ENCODE peak calls at places on chromosomes 12 and 14, in eight cellular contexts. One of them, this sample, is unnamed.

GRCh38 chr14:75440733-75441474 is 13.1 kb downstream of the JDP2 start:
- DNase-seq in neural crest cell: no peak
- DNase-seq in PC-9: no peak
- DNase-seq in choroid plexus epithelial cell: peak
- DNase-seq in bronchial epithelial cell: no peak
- DNase-seq in natural killer cell: no peak
- DNase-seq in mesothelial cell of epicardium: no peak
- DNase-seq in HFFc6: peak
- DNase-seq in this sample: peak

GRCh38 chr14:58978336-58978735 is 210.1 kb upstream of the DAAM1 start:
- DNase-seq in HFFc6: no peak
- DNase-seq in choroid plexus epithelial cell: peak
- DNase-seq in bronchial epithelial cell: no peak
- DNase-seq in natural killer cell: no peak
- DNase-seq in mesothelial cell of epicardium: no peak
- DNase-seq in PC-9: no peak
- DNase-seq in neural crest cell: no peak
- DNase-seq in this sample: peak

GRCh38 chr14:103527408-103528157 is 1.4 kb upstream of the TRMT61A start:
- DNase-seq in PC-9: no peak
- DNase-seq in natural killer cell: no peak
- DNase-seq in bronchial epithelial cell: no peak
- DNase-seq in choroid plexus epithelial cell: no peak
- DNase-seq in mesothelial cell of epicardium: no peak
- DNase-seq in neural crest cell: no peak
- DNase-seq in HFFc6: peak
- DNase-seq in this sample: no peak

GRCh38 chr12:110073049-110073831 is 24.9 kb upstream of the C12orf76 start:
- DNase-seq in HFFc6: no peak
- DNase-seq in neural crest cell: no peak
- DNase-seq in PC-9: no peak
- DNase-seq in choroid plexus epithelial cell: no peak
- DNase-seq in bronchial epithelial cell: no peak
- DNase-seq in mesothelial cell of epicardium: no peak
- DNase-seq in natural killer cell: no peak
- DNase-seq in this sample: no peak

GRCh38 chr12:32139064-32139421 is 32.4 kb downstream of the BICD1 start:
- DNase-seq in PC-9: no peak
- DNase-seq in HFFc6: no peak
- DNase-seq in mesothelial cell of epicardium: no peak
- DNase-seq in natural killer cell: no peak
- DNase-seq in neural crest cell: no peak
- DNase-seq in bronchial epithelial cell: no peak
- DNase-seq in choroid plexus epithelial cell: peak
- DNase-seq in this sample: peak

GRCh38 chr12:72025524-72025923 is 86.9 kb downstream of the TPH2 start:
- DNase-seq in choroid plexus epithelial cell: no peak
- DNase-seq in mesothelial cell of epicardium: no peak
- DNase-seq in PC-9: no peak
- DNase-seq in neural crest cell: no peak
- DNase-seq in HFFc6: no peak
- DNase-seq in natural killer cell: no peak
- DNase-seq in bronchial epithelial cell: peak
- DNase-seq in this sample: no peak

GRCh38 chr14:105294142-105294597 is 6.6 kb downstream of the BRF1 start:
- DNase-seq in neural crest cell: no peak
- DNase-seq in natural killer cell: peak
- DNase-seq in mesothelial cell of epicardium: no peak
- DNase-seq in bronchial epithelial cell: no peak
- DNase-seq in HFFc6: peak
- DNase-seq in choroid plexus epithelial cell: peak
- DNase-seq in PC-9: no peak
- DNase-seq in this sample: peak

GRCh38 chr12:34392741-34393085 is 370.4 kb downstream of the ALG10 start:
- DNase-seq in PC-9: no peak
- DNase-seq in neural crest cell: no peak
- DNase-seq in choroid plexus epithelial cell: no peak
- DNase-seq in bronchial epithelial cell: no peak
- DNase-seq in mesothelial cell of epicardium: no peak
- DNase-seq in natural killer cell: no peak
- DNase-seq in HFFc6: no peak
- DNase-seq in this sample: no peak

GRCh38 chr12:121776190-121777098 is 17.0 kb downstream of the RHOF start:
- DNase-seq in bronchial epithelial cell: no peak
- DNase-seq in HFFc6: no peak
- DNase-seq in mesothelial cell of epicardium: peak
- DNase-seq in natural killer cell: peak
- DNase-seq in choroid plexus epithelial cell: peak
- DNase-seq in PC-9: peak
- DNase-seq in neural crest cell: peak
- DNase-seq in this sample: peak

GRCh38 chr14:60723218-60724079 is 702 bp downstream of the SIX4 start:
- DNase-seq in mesothelial cell of epicardium: peak
- DNase-seq in HFFc6: peak
- DNase-seq in neural crest cell: peak
- DNase-seq in bronchial epithelial cell: peak
- DNase-seq in choroid plexus epithelial cell: peak
- DNase-seq in PC-9: peak
- DNase-seq in natural killer cell: peak
- DNase-seq in this sample: peak

DNA sequence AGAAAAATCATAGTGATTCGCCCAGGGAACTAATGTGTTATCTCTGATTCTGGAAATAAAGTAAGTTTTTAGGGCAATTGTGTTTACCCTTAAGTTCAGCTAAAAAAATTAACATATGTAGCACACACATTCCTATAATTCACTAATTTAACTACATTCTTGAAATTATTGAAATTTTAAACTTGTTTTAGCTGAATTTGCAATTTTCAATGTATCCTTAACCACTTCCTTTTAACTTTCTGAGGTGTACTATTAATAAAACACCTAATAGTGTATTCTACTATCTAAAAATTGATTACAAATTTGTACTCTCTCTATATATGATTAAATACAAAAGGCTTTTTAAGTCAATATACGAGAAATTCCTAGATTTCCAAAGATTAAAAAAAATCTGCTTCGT is 2.2 kb downstream of the KLHL28 start:
- DNase-seq in choroid plexus epithelial cell: no peak
- DNase-seq in neural crest cell: no peak
- DNase-seq in bronchial epithelial cell: no peak
- DNase-seq in mesothelial cell of epicardium: no peak
- DNase-seq in natural killer cell: no peak
- DNase-seq in HFFc6: no peak
- DNase-seq in PC-9: no peak
- DNase-seq in this sample: no peak
- TF ChIP-seq CTCF in choroid plexus epithelial cell: no peak
- TF ChIP-seq CTCF in neural crest cell: no peak
- TF ChIP-seq CTCF in bronchial epithelial cell: no peak
- TF ChIP-seq CTCF in mesothelial cell of epicardium: no peak
- TF ChIP-seq CTCF in natural killer cell: no peak
- TF ChIP-seq CTCF in HFFc6: no peak
- TF ChIP-seq CTCF in PC-9: no peak
- TF ChIP-seq CTCF in this sample: no peak

DNA sequence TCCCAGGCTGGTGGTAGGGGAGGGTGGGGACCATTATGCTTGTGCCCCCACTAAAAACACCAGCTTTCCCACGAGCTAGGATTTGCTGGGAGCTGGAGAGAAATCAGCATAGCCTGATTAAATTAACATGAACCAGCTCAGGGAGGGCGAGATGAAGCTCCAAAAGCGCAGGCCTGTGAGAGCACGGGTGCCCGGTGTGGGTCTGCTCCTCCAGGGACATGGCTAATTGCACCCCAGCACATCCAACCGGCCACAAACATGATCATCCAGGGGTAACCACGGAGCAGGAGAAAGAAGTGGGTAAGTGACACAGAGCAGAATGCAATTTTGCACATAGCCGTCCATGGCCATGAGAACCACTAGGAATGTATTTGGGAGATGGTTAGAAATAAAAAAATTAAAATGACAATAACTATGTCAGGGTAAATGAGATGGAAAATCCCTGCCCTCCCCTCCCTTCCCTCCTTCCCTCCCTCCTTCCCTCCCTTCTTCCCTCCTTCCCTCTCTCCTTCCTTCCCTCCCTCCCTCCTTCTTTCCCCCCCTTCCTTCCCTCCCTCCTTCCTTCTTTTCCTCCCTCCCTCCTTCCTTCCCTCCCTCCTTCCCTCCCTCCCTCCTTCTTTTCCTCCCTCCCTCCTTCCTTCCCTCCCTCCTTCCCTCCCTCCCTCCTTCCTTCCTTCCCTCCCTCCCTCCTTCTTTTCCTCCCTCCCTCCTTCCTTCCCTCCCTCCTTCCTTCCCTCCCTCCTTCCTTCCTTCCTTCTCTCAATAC is 26.9 kb downstream of the CLMN start:
- DNase-seq in choroid plexus epithelial cell: no peak
- DNase-seq in bronchial epithelial cell: no peak
- DNase-seq in mesothelial cell of epicardium: no peak
- DNase-seq in natural killer cell: no peak
- DNase-seq in HFFc6: no peak
- DNase-seq in PC-9: no peak
- DNase-seq in neural crest cell: no peak
- DNase-seq in this sample: no peak
- TF ChIP-seq CTCF in choroid plexus epithelial cell: no peak
- TF ChIP-seq CTCF in bronchial epithelial cell: no peak
- TF ChIP-seq CTCF in mesothelial cell of epicardium: no peak
- TF ChIP-seq CTCF in natural killer cell: no peak
- TF ChIP-seq CTCF in HFFc6: no peak
- TF ChIP-seq CTCF in PC-9: no peak
- TF ChIP-seq CTCF in neural crest cell: no peak
- TF ChIP-seq CTCF in this sample: no peak

GRCh38 chr14:25049127-25049558 is 804 bp downstream of the STXBP6 start:
- DNase-seq in neural crest cell: no peak
- DNase-seq in bronchial epithelial cell: no peak
- DNase-seq in mesothelial cell of epicardium: no peak
- DNase-seq in PC-9: no peak
- DNase-seq in HFFc6: no peak
- DNase-seq in choroid plexus epithelial cell: peak
- DNase-seq in natural killer cell: no peak
- DNase-seq in this sample: peak

GRCh38 chr14:25048170-25049126 is 1.5 kb downstream of the STXBP6 start:
- DNase-seq in PC-9: peak
- DNase-seq in mesothelial cell of epicardium: no peak
- DNase-seq in neural crest cell: no peak
- DNase-seq in HFFc6: peak
- DNase-seq in bronchial epithelial cell: peak
- DNase-seq in choroid plexus epithelial cell: peak
- DNase-seq in natural killer cell: no peak
- DNase-seq in this sample: peak

GRCh38 chr14:25052385-25052784 is 2.4 kb upstream of the STXBP6 start:
- DNase-seq in mesothelial cell of epicardium: no peak
- DNase-seq in PC-9: no peak
- DNase-seq in natural killer cell: no peak
- DNase-seq in choroid plexus epithelial cell: no peak
- DNase-seq in HFFc6: no peak
- DNase-seq in bronchial epithelial cell: no peak
- DNase-seq in neural crest cell: no peak
- DNase-seq in this sample: no peak

GRCh38 chr14:25050494-25051170 is 685 bp upstream of the STXBP6 start:
- DNase-seq in HFFc6: peak
- DNase-seq in PC-9: no peak
- DNase-seq in natural killer cell: no peak
- DNase-seq in choroid plexus epithelial cell: peak
- DNase-seq in mesothelial cell of epicardium: no peak
- DNase-seq in bronchial epithelial cell: peak
- DNase-seq in neural crest cell: no peak
- DNase-seq in this sample: peak

DNA sequence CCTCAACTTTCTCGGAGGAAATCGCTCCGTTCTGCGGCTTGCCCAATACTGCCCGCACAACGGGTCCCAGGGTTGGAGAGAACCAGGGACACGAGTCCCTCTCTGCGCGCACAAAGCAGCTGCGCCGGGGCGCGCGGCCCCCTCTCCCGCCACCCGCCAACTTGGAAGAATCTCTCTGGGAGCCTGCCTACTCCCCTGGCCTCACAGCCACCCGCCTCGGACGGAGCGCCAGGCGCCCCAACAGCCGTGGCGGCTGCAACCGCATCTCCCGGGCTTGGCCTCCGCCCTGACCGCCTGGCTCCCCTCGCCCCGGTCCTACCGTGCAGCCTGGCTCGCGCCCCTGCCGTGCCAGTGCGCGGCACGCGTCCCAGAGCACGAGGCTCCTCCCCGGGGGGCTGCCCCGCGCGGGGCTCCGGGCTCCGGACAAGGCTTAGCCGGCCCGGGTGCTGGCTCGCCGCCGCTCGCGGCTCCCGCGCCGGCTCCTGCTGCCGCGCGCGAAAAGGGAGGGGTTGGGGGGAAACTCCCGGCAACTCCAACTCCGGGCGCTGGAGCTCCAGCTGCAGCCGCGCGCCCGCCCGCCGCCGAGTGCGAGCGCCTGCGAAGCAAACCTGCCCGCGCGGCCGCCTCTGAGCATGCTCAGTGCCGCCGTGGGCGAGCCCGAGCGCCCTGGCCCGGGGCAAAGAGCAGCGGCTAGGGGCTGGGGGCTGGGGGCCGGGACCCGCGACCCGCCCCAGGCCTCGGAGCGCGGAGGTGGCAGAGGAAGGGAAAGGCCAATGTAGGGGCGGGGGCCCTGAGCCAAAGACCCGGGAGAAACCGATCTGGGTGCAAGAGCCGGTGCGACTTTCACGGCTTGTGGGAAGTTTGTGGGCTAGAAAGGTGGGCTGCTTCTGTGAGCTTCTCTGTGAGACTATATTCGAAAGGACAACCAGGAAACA is at the start of gene STXBP6:
- DNase-seq in bronchial epithelial cell: no peak
- DNase-seq in HFFc6: peak
- DNase-seq in neural crest cell: peak
- DNase-seq in natural killer cell: no peak
- DNase-seq in mesothelial cell of epicardium: peak
- DNase-seq in PC-9: no peak
- DNase-seq in choroid plexus epithelial cell: peak
- DNase-seq in this sample: peak
- TF ChIP-seq CTCF in bronchial epithelial cell: no peak
- TF ChIP-seq CTCF in HFFc6: no peak
- TF ChIP-seq CTCF in neural crest cell: no peak
- TF ChIP-seq CTCF in natural killer cell: no peak
- TF ChIP-seq CTCF in mesothelial cell of epicardium: no peak
- TF ChIP-seq CTCF in PC-9: no peak
- TF ChIP-seq CTCF in choroid plexus epithelial cell: no peak
- TF ChIP-seq CTCF in this sample: no peak

DNA sequence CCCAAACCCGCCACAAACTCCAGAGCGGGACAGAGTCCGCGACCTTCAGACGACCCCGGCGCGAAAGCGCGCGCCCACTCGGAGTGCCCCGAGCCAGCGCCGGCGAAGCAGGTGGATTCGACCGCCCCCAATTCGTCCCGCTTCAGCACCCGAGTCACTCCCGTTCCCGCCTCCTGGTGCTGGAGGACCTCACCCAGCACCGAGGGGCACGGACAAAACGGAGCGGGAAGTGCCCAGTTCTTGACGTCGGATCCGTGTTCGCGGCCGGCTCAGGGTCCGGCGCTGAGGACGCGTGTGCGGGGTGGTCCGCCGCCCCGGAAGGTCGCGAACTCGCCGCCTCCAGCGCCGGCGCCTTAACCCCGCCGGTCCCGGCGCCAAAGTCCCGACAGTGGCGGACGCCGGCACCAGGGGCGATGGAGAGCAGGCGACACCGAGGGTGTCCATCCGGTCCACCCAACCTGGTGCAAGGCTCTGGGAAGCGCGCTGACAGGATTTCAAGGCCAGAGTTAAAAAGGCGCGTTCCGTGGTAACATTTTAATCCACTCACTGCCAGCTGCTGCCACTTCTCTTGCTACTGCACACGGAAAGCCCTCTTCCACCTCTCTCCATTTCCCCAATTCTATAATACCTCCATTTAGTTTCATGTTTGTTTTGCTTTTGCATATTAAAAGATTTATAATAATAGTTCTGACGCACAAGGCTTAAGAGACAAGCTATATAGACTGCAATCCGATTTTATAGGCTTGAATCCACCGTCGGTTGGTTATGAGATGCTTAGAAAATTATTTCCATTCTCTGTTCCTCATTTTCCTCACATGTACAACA is 240.0 kb upstream of the CPNE8 start:
- DNase-seq in neural crest cell: peak
- DNase-seq in mesothelial cell of epicardium: no peak
- DNase-seq in HFFc6: no peak
- DNase-seq in choroid plexus epithelial cell: peak
- DNase-seq in PC-9: no peak
- DNase-seq in bronchial epithelial cell: no peak
- DNase-seq in natural killer cell: no peak
- DNase-seq in this sample: peak
- TF ChIP-seq CTCF in neural crest cell: peak
- TF ChIP-seq CTCF in mesothelial cell of epicardium: peak
- TF ChIP-seq CTCF in HFFc6: no peak
- TF ChIP-seq CTCF in choroid plexus epithelial cell: peak
- TF ChIP-seq CTCF in PC-9: peak
- TF ChIP-seq CTCF in bronchial epithelial cell: peak
- TF ChIP-seq CTCF in natural killer cell: no peak
- TF ChIP-seq CTCF in this sample: peak